ENCODE peak calls at places on chromosome 5, in five cellular contexts. E is psoas muscle; J is CD8-positive, alpha-beta T cell; Q is PC-3; L is A549. D is an unnamed sample.

GRCh38 chr5:1400936-1401335 is 44.3 kb downstream of the SLC6A3 start:
- DNase-seq in E (peak; percentile 35), J (no peak), Q (no peak), L (no peak), D (no peak)

GRCh38 chr5:179180921-179181645 is 120.9 kb downstream of the ZNF354C start:
- DNase-seq in E (no peak), J (no peak), Q (no peak), L (no peak), D (no peak)

GRCh38 chr5:38013107-38013506 is 173.3 kb upstream of the GDNF start:
- DNase-seq in E (no peak), J (no peak), Q (no peak), L (no peak), D (no peak)

GRCh38 chr5:135038829-135039525 is 4.9 kb upstream of the PITX1 start:
- DNase-seq in E (no peak), J (no peak), Q (no peak), L (no peak), D (no peak)

GRCh38 chr5:181221105-181221791 is 1.8 kb upstream of the TRIM41 start:
- DNase-seq in E (no peak), J (no peak), Q (no peak), L (no peak), D (no peak)

GRCh38 chr5:124889522-124889828 is 143.0 kb upstream of the ZNF608 start:
- DNase-seq in E (no peak), J (no peak), Q (peak; percentile 24), L (no peak), D (no peak)

GRCh38 chr5:83058718-83059117 is 18.5 kb downstream of the TMEM167A start:
- DNase-seq in E (no peak), J (no peak), Q (no peak), L (no peak), D (no peak)

GRCh38 chr5:163532203-163532892 is 26.9 kb downstream of the MAT2B start:
- DNase-seq in E (no peak), J (no peak), Q (no peak), L (no peak), D (no peak)

GRCh38 chr5:124330595-124330994 is 415.8 kb downstream of the ZNF608 start:
- DNase-seq in E (no peak), J (no peak), Q (peak; percentile 58), L (no peak), D (no peak)

GRCh38 chr5:144036476-144036875 is 134.0 kb downstream of the YIPF5 start:
- DNase-seq in E (no peak), J (no peak), Q (no peak), L (no peak), D (no peak)

GRCh38 chr5:53478411-53479044 is 1.9 kb upstream of the FST start:
- DNase-seq in E (peak; percentile 53), J (no peak), Q (peak; percentile 74), L (peak; percentile 64), D (peak; percentile 71)

GRCh38 chr5:153463806-153464205 is 26.7 kb upstream of the GRIA1 start:
- DNase-seq in E (no peak), J (no peak), Q (peak; percentile 63), L (no peak), D (peak; percentile 60)

GRCh38 chr5:2375291-2375690 is 376.2 kb downstream of the IRX2 start:
- DNase-seq in E (no peak), J (no peak), Q (no peak), L (no peak), D (no peak)

GRCh38 chr5:6356578-6357164 is 21.7 kb downstream of the MED10 start:
- DNase-seq in E (no peak), J (no peak), Q (no peak), L (no peak), D (no peak)

GRCh38 chr5:158880514-158881001 is 219.2 kb downstream of the EBF1 start:
- DNase-seq in E (no peak), J (no peak), Q (peak; percentile 15), L (no peak), D (no peak)

GRCh38 chr5:179269781-179270543 is 75.3 kb downstream of the ADAMTS2 start:
- DNase-seq in E (no peak), J (no peak), Q (no peak), L (no peak), D (no peak)

GRCh38 chr5:64646169-64646568 is 44.1 kb upstream of the SHISAL2B start:
- DNase-seq in E (no peak), J (no peak), Q (no peak), L (no peak), D (no peak)

GRCh38 chr5:116573617-116574431 is 799 bp downstream of the SEMA6A start:
- DNase-seq in E (no peak), J (no peak), Q (no peak), L (peak; percentile 8), D (peak; percentile 43)

GRCh38 chr5:95942968-95943367 is 18.7 kb downstream of the ELL2 start:
- DNase-seq in E (no peak), J (no peak), Q (no peak), L (no peak), D (no peak)

GRCh38 chr5:67042586-67043133 is 153.9 kb downstream of the CD180 start:
- DNase-seq in E (no peak), J (no peak), Q (no peak), L (no peak), D (no peak)

GRCh38 chr5:37771731-37772130 is 68.1 kb downstream of the GDNF start:
- DNase-seq in E (no peak), J (no peak), Q (peak; percentile 94), L (no peak), D (no peak)

GRCh38 chr5:38692780-38693507 is 136.5 kb upstream of the LIFR start:
- DNase-seq in E (no peak), J (no peak), Q (peak; percentile 27), L (no peak), D (peak; percentile 26)

GRCh38 chr5:180832638-180833068 is 28.4 kb downstream of the ZFP62 start:
- DNase-seq in E (no peak), J (no peak), Q (no peak), L (no peak), D (no peak)

GRCh38 chr5:1888541-1889251 is 6.0 kb upstream of the IRX4 start:
- DNase-seq in E (peak; percentile 4), J (no peak), Q (no peak), L (no peak), D (no peak)

GRCh38 chr5:123120197-123120596 is 31.2 kb downstream of the PRDM6 start:
- DNase-seq in E (no peak), J (no peak), Q (no peak), L (peak; percentile 53), D (no peak)

GRCh38 chr5:102222772-102223171 is 73.3 kb downstream of the SLCO4C1 start:
- DNase-seq in E (no peak), J (no peak), Q (peak; percentile 25), L (no peak), D (peak; percentile 19)

GRCh38 chr5:29811914-29812679 is 1381.4 kb upstream of the CDH6 start:
- DNase-seq in E (no peak), J (no peak), Q (peak; percentile 42), L (no peak), D (peak; percentile 28)

GRCh38 chr5:124726631-124727362 is 19.6 kb downstream of the ZNF608 start:
- DNase-seq in E (no peak), J (no peak), Q (no peak), L (no peak), D (no peak)

GRCh38 chr5:134245101-134245604 is 19.3 kb upstream of the PPP2CA start:
- DNase-seq in E (no peak), J (no peak), Q (peak; percentile 93), L (no peak), D (peak; percentile 53)

GRCh38 chr5:177453852-177454396 is 7.3 kb downstream of the PRR7 start:
- DNase-seq in E (no peak), J (no peak), Q (no peak), L (no peak), D (peak; percentile 61)

GRCh38 chr5:154084255-154084654 is 45.5 kb downstream of the MFAP3 start:
- DNase-seq in E (no peak), J (no peak), Q (no peak), L (no peak), D (no peak)

GRCh38 chr5:78526049-78526525 is 122.5 kb downstream of the LHFPL2 start:
- DNase-seq in E (no peak), J (no peak), Q (peak; percentile 68), L (no peak), D (no peak)

DNA sequence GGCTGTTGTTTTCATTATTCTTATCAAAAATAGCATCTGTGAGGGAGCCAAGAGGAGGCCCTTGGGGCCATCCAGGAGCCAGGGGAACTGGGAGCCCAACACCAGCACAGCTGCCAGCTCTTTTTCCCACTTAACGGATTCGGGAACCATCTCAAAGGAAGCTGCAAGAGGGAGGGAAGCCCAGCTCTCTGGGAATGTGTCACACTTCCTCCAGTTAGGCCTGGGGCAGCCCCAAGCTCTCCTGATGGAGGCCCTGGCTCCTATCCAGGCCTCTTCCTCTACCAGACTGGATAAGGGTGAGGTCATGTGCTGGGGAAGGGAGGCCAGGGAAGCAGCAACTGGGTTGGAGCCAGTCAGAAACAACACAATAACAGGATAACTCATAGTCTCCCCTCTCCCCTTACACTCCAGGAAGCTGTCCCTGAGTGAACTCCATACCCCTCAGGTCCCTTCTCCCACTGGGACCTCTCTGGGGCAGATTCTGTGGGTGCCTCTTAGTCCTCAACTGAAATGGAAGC is 12.7 kb downstream of the CSF2 start:
- DNase-seq in E (peak; percentile 71), J (no peak), Q (peak; percentile 91), L (peak; percentile 44), D (peak; percentile 63)
- H3K27ac ChIP-seq in E (no peak overlapping the region), J (no peak overlapping the region), Q (peak overlapping the region; percentile 75), L (peak overlapping the region; percentile 56), D (no peak overlapping the region)

GRCh38 chr5:172886396-172886932 is 52.4 kb downstream of the ERGIC1 start:
- DNase-seq in E (no peak), J (no peak), Q (peak; percentile 13), L (no peak), D (no peak)
- H3K4me1 ChIP-seq in E (peaks cover 19% of the 10 kb centered on the region), J (no peaks in the 10 kb centered on the region), Q (peaks cover 18% of the 10 kb centered on the region), L (peaks cover 78% of the 10 kb centered on the region), D (peaks cover 5% of the 10 kb centered on the region)

DNA sequence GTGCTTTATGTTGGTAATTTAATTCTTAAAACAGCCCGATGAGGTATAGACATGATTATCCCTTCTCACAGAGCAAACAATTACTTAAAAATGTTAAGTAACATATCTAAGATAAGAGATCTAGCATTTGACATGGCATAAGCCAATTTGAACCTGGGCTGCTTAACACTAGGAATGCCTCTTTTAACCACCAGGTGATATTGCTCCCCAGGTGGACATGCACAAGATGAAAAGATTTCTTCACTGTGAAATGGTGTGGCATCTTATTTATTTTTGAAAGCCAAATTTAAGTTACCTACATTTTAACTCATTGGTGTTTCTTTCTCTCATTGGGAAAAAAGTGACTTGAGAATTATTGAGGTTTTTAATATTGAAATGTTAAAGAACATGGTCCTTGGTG is 15.8 kb upstream of the LRRC70 start:
- DNase-seq in E (no peak), J (no peak), Q (no peak), L (no peak), D (no peak)
- TF ChIP-seq CTCF in E (no peak), J (no peak), Q (peak; percentile 23), L (no peak), D (no peak)

GRCh38 chr5:14812166-14812565 is 59.4 kb downstream of the ANKH start:
- DNase-seq in E (no peak), J (no peak), Q (no peak), L (no peak), D (no peak)

GRCh38 chr5:14810941-14811573 is 60.5 kb downstream of the ANKH start:
- DNase-seq in E (no peak), J (no peak), Q (no peak), L (no peak), D (no peak)

GRCh38 chr5:14809369-14810144 is 62.0 kb downstream of the ANKH start:
- DNase-seq in E (peak; percentile 68), J (peak; percentile 58), Q (peak; percentile 93), L (peak; percentile 37), D (no peak)

GRCh38 chr5:14807471-14807870 is 64.1 kb downstream of the ANKH start:
- DNase-seq in E (no peak), J (no peak), Q (no peak), L (no peak), D (no peak)

GRCh38 chr5:14810282-14810681 is 61.3 kb downstream of the ANKH start:
- DNase-seq in E (no peak), J (no peak), Q (no peak), L (no peak), D (no peak)
- H3K27ac ChIP-seq in E (peak overlapping the region; percentile 60), J (no peak overlapping the region), Q (peak overlapping the region; percentile 78), L (peak overlapping the region; percentile 77), D (no peak overlapping the region)

D was measured in hepatocyte.